ENCODE peak calls at places on chromosomes 16 and 17, in four cellular contexts. B is HCT116, J is K562, U is HepG2. Q is an unnamed sample.
A peak's percentile ranks its signal among the peaks of the same experiment; 100 is the strongest.

GRCh38 chr17:77298811-77299210 is 158.0 kb downstream of the SEC14L1 start:
- DNase-seq in B (no peak), J (no peak), U (no peak), Q (no peak)

GRCh38 chr16:55567382-55567781 is 898 bp downstream of the CAPNS2 start:
- DNase-seq in B (no peak), J (no peak), U (no peak), Q (no peak)

GRCh38 chr16:23570992-23571632 is 13.6 kb downstream of the UBFD1 start:
- DNase-seq in B (no peak), J (no peak), U (no peak), Q (no peak)

GRCh38 chr17:8055851-8056231 is 17.0 kb downstream of the ALOX15B start:
- DNase-seq in B (no peak), J (no peak), U (no peak), Q (no peak)

GRCh38 chr17:28878981-28879380 is 18.6 kb downstream of the FLOT2 start:
- DNase-seq in B (peak; percentile 67), J (peak; percentile 86), U (peak; percentile 57), Q (no peak)

GRCh38 chr17:44473367-44473766 is 29.8 kb downstream of the GPATCH8 start:
- DNase-seq in B (no peak), J (no peak), U (no peak), Q (no peak)

GRCh38 chr17:18172528-18173278 is 10.9 kb upstream of the ALKBH5 start:
- DNase-seq in B (no peak), J (no peak), U (no peak), Q (no peak)

GRCh38 chr17:70905796-70906195 is 736.5 kb downstream of the KCNJ2 start:
- DNase-seq in B (peak; percentile 21), J (no peak), U (no peak), Q (no peak)

GRCh38 chr17:79044462-79044861 is 20.5 kb downstream of the C1QTNF1 start:
- DNase-seq in B (no peak), J (no peak), U (no peak), Q (no peak)

GRCh38 chr17:55852734-55853133 is 101.9 kb downstream of the PCTP start:
- DNase-seq in B (no peak), J (no peak), U (no peak), Q (no peak)

GRCh38 chr17:64270885-64271284 is 7.8 kb upstream of the TEX2 start:
- DNase-seq in B (no peak), J (no peak), U (no peak), Q (no peak)

GRCh38 chr16:30526137-30526822 is at the start of gene ZNF768:
- DNase-seq in B (no peak), J (peak; percentile 91), U (peak; percentile 38), Q (no peak)

GRCh38 chr17:73118876-73119485 is 26.5 kb upstream of the SLC39A11 start:
- DNase-seq in B (no peak), J (no peak), U (no peak), Q (no peak)

GRCh38 chr17:1764274-1764673 is 2.4 kb downstream of the SERPINF1 start:
- DNase-seq in B (no peak), J (peak; percentile 20), U (no peak), Q (no peak)

GRCh38 chr17:16935241-16935663 is 36.7 kb downstream of the TNFRSF13B start:
- DNase-seq in B (no peak), J (no peak), U (no peak), Q (no peak)

GRCh38 chr16:22296225-22297113 is 740 bp upstream of the POLR3E start:
- DNase-seq in B (no peak), J (peak; percentile 29), U (peak; percentile 34), Q (no peak)

GRCh38 chr16:72111653-72112451 is 18.2 kb downstream of the DHX38 start:
- DNase-seq in B (no peak), J (peak; percentile 51), U (no peak), Q (no peak)

GRCh38 chr16:24848065-24848464 is 2.3 kb downstream of the SLC5A11 start:
- DNase-seq in B (peak; percentile 24), J (no peak), U (no peak), Q (no peak)

GRCh38 chr16:23524001-23524400 is 13.7 kb upstream of the GGA2 start:
- DNase-seq in B (no peak), J (no peak), U (no peak), Q (no peak)

GRCh38 chr16:56372013-56372634 is 53.2 kb downstream of the AMFR start:
- DNase-seq in B (no peak), J (no peak), U (no peak), Q (no peak)

GRCh38 chr16:23486480-23486879 is 23.8 kb downstream of the GGA2 start:
- DNase-seq in B (no peak), J (no peak), U (no peak), Q (no peak)

GRCh38 chr16:85856585-85856984 is 42.4 kb upstream of the IRF8 start:
- DNase-seq in B (no peak), J (no peak), U (no peak), Q (no peak)

GRCh38 chr17:61540870-61541269 is 50.1 kb downstream of the NACA2 start:
- DNase-seq in B (no peak), J (no peak), U (no peak), Q (no peak)
- TF ChIP-seq TCF7L2 in B (no peak), J (no peak), U (no peak), Q (no peak)

DNA sequence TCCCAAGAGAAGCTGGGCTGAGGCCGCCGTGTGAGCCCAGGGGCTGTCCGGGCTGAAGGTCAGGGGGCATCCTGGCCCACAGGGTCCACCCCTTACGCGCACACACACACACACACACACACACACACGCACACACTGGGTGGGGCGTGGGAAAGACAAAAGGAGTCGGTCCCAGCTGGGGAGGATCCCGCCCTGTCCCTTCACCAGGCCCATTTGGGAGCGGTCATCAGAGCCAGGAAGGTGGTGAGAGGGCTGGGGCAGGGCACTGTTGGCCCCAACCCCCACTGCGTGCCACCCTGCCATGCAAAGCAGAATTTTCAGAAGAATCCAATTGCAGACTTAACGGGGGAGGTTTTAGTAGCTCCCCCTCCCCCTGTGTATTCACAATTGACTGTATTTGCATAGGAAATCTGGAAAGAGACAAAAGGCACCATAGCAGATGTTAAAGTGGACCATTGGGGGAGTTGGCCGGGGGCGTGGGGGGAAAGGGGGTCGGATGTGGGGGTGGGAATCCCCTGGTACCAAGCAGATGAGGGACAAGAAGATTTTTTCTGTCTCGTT is 11.3 kb upstream of the CD300A start:
- DNase-seq in B (no peak), J (no peak), U (no peak), Q (no peak)
- H3K4me3 ChIP-seq in B (no peak overlapping the region), J (no peak overlapping the region), U (peak overlapping the region; percentile 83), Q (no peak overlapping the region)

GRCh38 chr17:75159196-75160031 is 5.1 kb upstream of the JPT1 start:
- DNase-seq in B (peak; percentile 59), J (no peak), U (no peak), Q (peak; percentile 52)
- TF ChIP-seq TCF7L2 in B (no peak), J (no peak), U (no peak), Q (no peak)

DNA sequence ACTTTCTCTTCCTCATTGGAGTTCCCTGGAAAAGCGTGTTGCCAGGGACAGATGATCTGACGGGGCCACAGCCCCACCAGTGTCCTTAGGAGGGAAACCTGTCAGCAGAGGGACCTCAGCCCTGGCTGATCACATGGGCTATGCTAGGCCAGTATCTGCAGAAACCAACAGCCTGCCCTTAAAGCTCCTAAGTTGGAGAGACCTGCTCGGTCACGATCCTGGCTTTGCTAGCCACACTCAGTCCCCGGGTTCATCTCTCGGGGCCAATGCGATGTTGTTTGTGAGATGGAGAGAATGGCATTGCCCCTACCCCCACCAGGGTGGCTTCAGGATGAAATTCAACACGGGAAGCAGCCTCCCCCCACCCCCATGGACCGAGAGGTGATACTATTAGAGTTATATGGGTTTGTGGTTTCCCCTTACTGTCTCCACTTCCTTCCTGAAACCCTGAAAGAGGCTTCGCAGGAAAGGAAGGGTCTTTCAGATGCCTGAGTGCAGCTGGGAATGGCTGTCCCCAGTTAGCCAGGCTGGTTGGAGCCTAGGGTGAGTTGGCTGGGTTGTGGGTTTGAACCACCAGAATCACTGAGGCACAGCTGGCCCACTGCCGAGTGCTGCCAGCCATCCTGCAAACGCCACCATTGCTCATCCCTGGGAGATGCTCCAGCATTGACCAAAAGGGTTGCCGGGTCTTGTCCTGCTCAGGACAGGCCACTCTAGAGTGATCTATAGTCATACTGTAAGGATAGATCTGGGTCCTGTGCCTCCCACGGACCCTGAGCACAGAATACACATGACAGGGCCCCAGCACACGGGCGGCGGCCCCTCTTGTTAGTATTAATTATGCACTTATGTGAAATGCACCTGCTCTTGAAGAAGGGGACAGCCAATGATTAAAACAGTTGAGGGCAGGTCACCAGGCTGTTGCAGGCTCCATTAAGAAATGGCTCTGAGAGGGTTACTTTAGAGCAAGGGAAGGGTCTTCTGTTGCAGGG is 16.8 kb downstream of the RMI2 start:
- DNase-seq in B (no peak), J (no peak), U (no peak), Q (no peak)
- H3K4me3 ChIP-seq in B (no peak overlapping the region), J (no peak overlapping the region), U (no peak overlapping the region), Q (no peak overlapping the region)

GRCh38 chr17:68972119-68972704 is 17.0 kb upstream of the ABCA8 start:
- DNase-seq in B (peak; percentile 15), J (no peak), U (peak; percentile 43), Q (no peak)
- TF ChIP-seq TCF7L2 in B (no peak), J (no peak), U (no peak), Q (no peak)

GRCh38 chr16:2469399-2470233 is 1.5 kb upstream of the NTN3 start:
- DNase-seq in B (no peak), J (no peak), U (no peak), Q (no peak)
- H3K4me3 ChIP-seq in B (no peak overlapping the region), J (no peak overlapping the region), U (peak overlapping the region; percentile 65), Q (peak overlapping the region; percentile 59)

DNA sequence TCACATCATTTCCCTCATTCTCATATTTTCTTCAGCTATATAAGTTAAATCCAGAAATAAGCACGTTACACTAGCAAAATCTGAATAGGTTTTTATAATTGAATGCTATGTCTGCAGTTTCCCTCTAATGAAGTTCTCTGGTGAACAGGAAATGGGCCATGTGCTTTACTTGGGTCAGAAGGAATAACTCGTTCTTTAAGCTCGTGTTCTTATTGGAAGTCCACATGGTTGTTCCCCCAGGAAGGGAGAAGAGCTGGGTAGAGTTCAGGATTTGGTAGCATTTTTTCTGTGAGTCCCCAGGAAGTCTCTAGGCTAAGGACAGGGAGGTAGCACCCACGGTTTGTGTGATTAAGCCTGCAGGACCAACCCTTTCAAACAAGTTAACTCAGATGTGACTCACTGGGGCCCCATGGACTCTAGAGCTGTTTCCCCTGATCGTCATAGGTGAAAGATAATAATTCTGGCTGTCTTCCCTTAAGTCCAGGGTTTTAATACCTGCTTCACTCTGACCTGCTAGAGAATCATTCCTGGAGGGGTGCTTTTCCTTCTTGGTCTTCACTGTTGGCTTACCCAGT is 16.4 kb downstream of the SAP30BP start:
- DNase-seq in B (peak; percentile 88), J (peak; percentile 36), U (peak; percentile 59), Q (peak; percentile 25)
- TF ChIP-seq TCF7L2 in B (no peak), J (no peak), U (no peak), Q (no peak)